ENCODE peak calls at places on chromosomes 13 and 19, in ten cellular contexts. F is activated CD4-positive, alpha-beta T cell treated with anti-CD3 and anti-CD28 coated beads for 36 hours; K is type B pancreatic cell; S is choroid plexus epithelial cell; Q is ascending aorta; Y is effector CD4-positive, alpha-beta T cell; E is iPS-NIHi11; M is brain microvascular endothelial cell; I is iris pigment epithelial cell; Z is hepatocyte. T is an unnamed sample.
A peak's percentile ranks its signal among the peaks of the same experiment; 100 is the strongest.

GRCh38 chr19:13012690-13013608 is 17.7 kb downstream of the NFIX start:
- DNase-seq in F (peak; percentile 67), K (no peak), S (peak; percentile 37), Q (peak; percentile 85), Y (no peak), E (no peak), M (no peak), I (peak; percentile 65), Z (peak; percentile 63), T (no peak)

GRCh38 chr13:101511766-101512165 is 59.3 kb downstream of the ITGBL1 start:
- DNase-seq in F (no peak), K (no peak), S (no peak), Q (no peak), Y (no peak), E (no peak), M (no peak), I (peak; percentile 64), Z (no peak), T (no peak)

GRCh38 chr13:43444085-43444484 is 342.7 kb downstream of the ENOX1 start:
- DNase-seq in F (no peak), K (no peak), S (peak; percentile 5), Q (no peak), Y (no peak), E (no peak), M (no peak), I (peak; percentile 9), Z (no peak), T (no peak)

GRCh38 chr13:79654520-79654919 is 173.6 kb downstream of the NDFIP2 start:
- DNase-seq in F (no peak), K (no peak), S (no peak), Q (no peak), Y (no peak), E (no peak), M (no peak), I (peak; percentile 3), Z (no peak), T (no peak)

GRCh38 chr13:87754097-87754496 is 82.9 kb downstream of the SLITRK5 start:
- DNase-seq in F (no peak), K (no peak), S (no peak), Q (no peak), Y (no peak), E (no peak), M (no peak), I (no peak), Z (no peak), T (no peak)

GRCh38 chr13:106819413-106820180 is 251.7 kb upstream of the ARGLU1 start:
- DNase-seq in F (no peak), K (no peak), S (no peak), Q (no peak), Y (no peak), E (no peak), M (no peak), I (no peak), Z (no peak), T (no peak)

GRCh38 chr13:110448230-110448629 is 113.3 kb downstream of the RAB20 start:
- DNase-seq in F (no peak), K (no peak), S (peak; percentile 77), Q (peak; percentile 61), Y (no peak), E (no peak), M (peak; percentile 72), I (peak; percentile 73), Z (no peak), T (peak; percentile 69)

GRCh38 chr13:97258801-97259200 is 36.7 kb downstream of the MBNL2 start:
- DNase-seq in F (no peak), K (no peak), S (peak; percentile 80), Q (no peak), Y (no peak), E (no peak), M (peak; percentile 41), I (peak; percentile 80), Z (no peak), T (no peak)

GRCh38 chr19:4284176-4284958 is 5.3 kb downstream of the SHD start:
- DNase-seq in F (peak; percentile 30), K (no peak), S (peak; percentile 19), Q (no peak), Y (no peak), E (peak; percentile 98), M (peak; percentile 9), I (peak; percentile 23), Z (peak; percentile 53), T (peak; percentile 62)

GRCh38 chr13:42969558-42970172 is 22.4 kb downstream of the EPSTI1 start:
- DNase-seq in F (peak; percentile 90), K (peak; percentile 76), S (peak; percentile 87), Q (peak; percentile 85), Y (peak; percentile 80), E (peak; percentile 78), M (peak; percentile 68), I (peak; percentile 82), Z (peak; percentile 82), T (peak; percentile 91)

GRCh38 chr13:106274551-106275208 is 260.8 kb downstream of the EFNB2 start:
- DNase-seq in F (no peak), K (no peak), S (no peak), Q (no peak), Y (no peak), E (no peak), M (no peak), I (no peak), Z (no peak), T (no peak)